ENCODE peak calls at places on chromosomes 13 and 19, in ten cellular contexts. F, J, Y, K, S, I, R, E, A and P are unnamed samples.

GRCh38 chr13:24251525-24251924 is 57.9 kb upstream of the C1QTNF9 start:
- ATAC-seq in A (no peak), F (no peak), J (peak; percentile 6), I (no peak), K (no peak), S (no peak), R (no peak), E (no peak), Y (no peak), P (no peak)

GRCh38 chr19:40413291-40413994 is at the start of gene PRX:
- ATAC-seq in R (no peak), K (no peak), S (no peak), E (no peak), I (no peak), J (no peak), A (no peak), F (no peak), Y (no peak), P (no peak)

GRCh38 chr19:22026687-22027086 is 15.9 kb upstream of the ZNF208 start:
- ATAC-seq in I (no peak), E (no peak), A (no peak), K (no peak), J (no peak), F (peak; percentile 63), R (no peak), Y (no peak), S (no peak), P (no peak)

GRCh38 chr13:33617055-33617454 is 200.9 kb upstream of the RFC3 start:
- ATAC-seq in R (no peak), F (peak; percentile 35), A (no peak), S (no peak), I (no peak), J (no peak), E (no peak), K (no peak), Y (no peak), P (no peak)

GRCh38 chr19:815775-816499 is 5.8 kb downstream of the PLPPR3 start:
- ATAC-seq in R (no peak), K (peak; percentile 4), A (no peak), J (no peak), F (no peak), I (no peak), S (no peak), E (peak; percentile 16), Y (peak; percentile 10), P (no peak)

GRCh38 chr19:51124729-51125128 is at the start of gene SIGLEC9:
- ATAC-seq in K (peak; percentile 38), A (no peak), J (peak; percentile 50), Y (no peak), I (no peak), E (no peak), F (peak; percentile 58), R (no peak), S (no peak), P (peak; percentile 39)

GRCh38 chr13:50393641-50394040 is 378.4 kb downstream of the KCNRG start:
- ATAC-seq in F (no peak), E (no peak), A (no peak), I (peak; percentile 68), S (peak; percentile 86), Y (no peak), K (no peak), R (no peak), J (no peak), P (no peak)

GRCh38 chr13:114177245-114178010 is 1.6 kb upstream of the CFAP97D2 start:
- ATAC-seq in F (no peak), K (no peak), E (peak; percentile 49), Y (no peak), J (no peak), R (no peak), I (peak; percentile 32), S (no peak), A (no peak), P (no peak)

GRCh38 chr13:60798503-60798902 is 401.5 kb downstream of the TDRD3 start:
- ATAC-seq in K (no peak), E (no peak), Y (no peak), S (no peak), J (no peak), I (no peak), R (no peak), F (no peak), A (no peak), P (no peak)

GRCh38 chr19:15453091-15453498 is 3.3 kb upstream of the WIZ start:
- ATAC-seq in J (peak; percentile 39), I (peak; percentile 12), K (no peak), Y (no peak), S (no peak), F (peak; percentile 4), R (no peak), E (no peak), A (no peak), P (peak; percentile 16)

GRCh38 chr13:39655041-39655568 is 357 bp upstream of the COG6 start:
- ATAC-seq in J (peak; percentile 4), A (peak; percentile 2), Y (no peak), S (no peak), R (peak; percentile 11), F (no peak), K (no peak), I (no peak), E (peak; percentile 11), P (peak; percentile 11)

GRCh38 chr13:109859216-109859835 is 72.9 kb upstream of the IRS2 start:
- ATAC-seq in J (no peak), K (no peak), Y (no peak), S (no peak), R (no peak), I (no peak), F (peak; percentile 92), A (no peak), E (no peak), P (no peak)

GRCh38 chr13:63696055-63696454 is 2280.4 kb upstream of the PCDH20 start:
- ATAC-seq in R (no peak), F (no peak), S (no peak), A (no peak), K (no peak), I (peak; percentile 96), J (no peak), E (no peak), Y (no peak), P (no peak)

GRCh38 chr13:79631260-79631659 is 150.3 kb downstream of the NDFIP2 start:
- ATAC-seq in Y (no peak), E (peak; percentile 65), K (no peak), S (no peak), F (peak; percentile 90), J (no peak), I (peak; percentile 64), A (no peak), R (peak; percentile 71), P (no peak)

GRCh38 chr19:20925481-20925880 is 2.4 kb downstream of the ZNF85 start:
- ATAC-seq in J (no peak), A (no peak), F (no peak), E (no peak), R (no peak), K (no peak), I (no peak), S (no peak), Y (no peak), P (no peak)

GRCh38 chr19:20923077-20923871 is at the start of gene ZNF85:
- ATAC-seq in F (peak; percentile 100), R (peak; percentile 97), I (peak; percentile 97), S (peak; percentile 77), Y (peak; percentile 99), J (peak; percentile 96), K (peak; percentile 97), E (peak; percentile 59), A (peak; percentile 99), P (peak; percentile 98)

GRCh38 chr19:20928371-20928770 is 5.3 kb downstream of the ZNF85 start:
- ATAC-seq in Y (no peak), I (peak; percentile 38), E (no peak), A (no peak), R (no peak), J (no peak), F (no peak), K (no peak), S (no peak), P (no peak)

DNA sequence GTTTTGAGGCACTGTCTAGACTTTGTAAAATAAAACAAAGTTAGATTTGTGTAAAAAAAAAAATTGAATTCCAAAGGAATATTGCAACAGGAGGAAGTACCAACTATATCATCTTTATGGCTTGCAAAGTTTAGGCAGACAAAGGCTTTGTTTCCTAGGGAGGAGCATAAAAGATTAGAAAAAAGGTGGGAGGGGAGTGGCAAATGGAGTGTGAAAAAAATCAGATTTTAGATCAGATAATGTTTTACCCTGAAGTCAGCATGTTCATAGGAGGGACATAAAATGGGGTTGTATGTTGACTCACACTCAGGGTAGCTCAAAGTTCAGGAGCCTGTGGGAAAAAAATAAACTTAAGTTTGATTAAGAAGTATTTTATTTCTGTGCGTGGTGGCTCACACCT is 3.7 kb downstream of the ZNF85 start:
- ATAC-seq in A (no peak), Y (no peak), S (no peak), R (no peak), K (no peak), E (no peak), F (no peak), J (no peak), I (no peak), P (no peak)
- TF ChIP-seq POLR2A in A (no peak), Y (no peak), S (no peak), R (no peak), K (no peak), E (no peak), F (no peak), J (no peak), I (no peak), P (no peak)

GRCh38 chr19:8532170-8532569 is 18.2 kb upstream of the ZNF414 start:
- ATAC-seq in E (no peak), R (no peak), Y (no peak), I (no peak), S (no peak), A (no peak), K (no peak), J (no peak), F (no peak), P (no peak)
- H3K4me1 ChIP-seq in E (peaks cover under 1% of the 10 kb centered on the region), R (no peaks in the 10 kb centered on the region), Y (peaks cover 25% of the 10 kb centered on the region), I (no peaks in the 10 kb centered on the region), S (no peaks in the 10 kb centered on the region), A (no peaks in the 10 kb centered on the region), K (peaks cover 5% of the 10 kb centered on the region), J (no peaks in the 10 kb centered on the region), F (no peaks in the 10 kb centered on the region), P (no peaks in the 10 kb centered on the region)

DNA sequence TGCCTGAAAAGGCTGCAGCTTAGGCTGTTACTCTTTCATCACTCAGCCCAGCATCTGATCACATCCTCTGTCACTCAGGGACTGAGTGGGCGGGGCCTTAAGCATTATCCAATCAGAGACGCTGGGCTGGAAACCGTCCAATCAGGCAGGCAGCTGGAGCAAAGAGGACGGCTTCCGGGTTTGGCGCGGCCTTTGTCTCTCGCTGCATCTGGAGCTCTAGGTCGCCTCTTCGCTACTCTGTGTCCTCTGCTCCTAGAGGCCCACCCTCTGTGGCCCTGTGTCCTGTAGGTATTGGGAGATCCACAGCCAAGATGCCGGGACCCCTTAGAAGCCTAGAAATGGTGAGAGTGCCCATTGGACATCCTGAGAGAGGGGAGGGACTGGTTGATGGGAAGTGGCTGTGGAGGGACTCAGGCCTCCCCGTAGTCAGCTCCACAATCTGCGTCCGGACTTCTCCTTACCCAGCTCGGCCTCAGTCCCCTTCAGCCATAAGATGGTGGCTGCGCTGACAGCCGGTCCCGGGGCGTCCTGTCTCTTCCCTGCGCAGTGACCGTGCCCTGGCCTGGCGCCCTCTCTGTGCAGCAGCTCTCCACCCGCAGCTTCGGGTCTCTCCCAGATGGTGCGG is at the start of gene ZNF486:
- ATAC-seq in R (no peak), K (peak; percentile 95), J (peak; percentile 95), A (no peak), F (peak; percentile 99), I (peak; percentile 99), Y (peak; percentile 89), E (no peak), S (peak; percentile 84), P (peak; percentile 100)
- TF ChIP-seq POLR2A in R (no peak), K (peak; percentile 73), J (no peak), A (peak; percentile 65), F (peak; percentile 52), I (peak; percentile 75), Y (peak; percentile 36), E (no peak), S (no peak), P (peak; percentile 47)

GRCh38 chr13:48403151-48403631 is 9.7 kb downstream of the LPAR6 start:
- ATAC-seq in Y (no peak), S (no peak), R (no peak), A (peak; percentile 56), J (peak; percentile 60), F (peak; percentile 25), K (no peak), I (no peak), E (no peak), P (peak; percentile 56)
- H3K4me1 ChIP-seq in Y (peaks cover 51% of the 10 kb centered on the region), S (no peaks in the 10 kb centered on the region), R (no peaks in the 10 kb centered on the region), A (peaks cover 25% of the 10 kb centered on the region), J (no peaks in the 10 kb centered on the region), F (peaks cover 6% of the 10 kb centered on the region), K (peaks cover 64% of the 10 kb centered on the region), I (peaks cover 5% of the 10 kb centered on the region), E (peaks cover 34% of the 10 kb centered on the region), P (peaks cover 60% of the 10 kb centered on the region)